ENCODE peak calls at places on chromosomes 2 and 18, in six cellular contexts. One of them, this sample, is unnamed.

GRCh38 chr2:192960945-192961344 is 766.2 kb upstream of the TMEFF2 start:
- ATAC-seq in HCT116: no peak
- ATAC-seq in HepG2: no peak
- ATAC-seq in Panc1: no peak
- ATAC-seq in GM12878: no peak
- ATAC-seq in upper lobe of left lung: no peak
- ATAC-seq in this sample: no peak

GRCh38 chr18:47754311-47755101 is 176.0 kb downstream of the SMAD2 start:
- ATAC-seq in HCT116: peak
- ATAC-seq in HepG2: peak
- ATAC-seq in Panc1: peak
- ATAC-seq in GM12878: peak
- ATAC-seq in upper lobe of left lung: peak
- ATAC-seq in this sample: no peak

GRCh38 chr2:16664052-16664731 is 1.4 kb downstream of the CYRIA start:
- ATAC-seq in HCT116: no peak
- ATAC-seq in HepG2: no peak
- ATAC-seq in Panc1: no peak
- ATAC-seq in GM12878: peak
- ATAC-seq in upper lobe of left lung: peak
- ATAC-seq in this sample: peak

GRCh38 chr18:61173579-61173978 is 159.7 kb upstream of the CDH20 start:
- ATAC-seq in HCT116: no peak
- ATAC-seq in HepG2: no peak
- ATAC-seq in Panc1: no peak
- ATAC-seq in GM12878: no peak
- ATAC-seq in upper lobe of left lung: no peak
- ATAC-seq in this sample: no peak

GRCh38 chr2:177313162-177313781 is 48.7 kb upstream of the NFE2L2 start:
- ATAC-seq in HCT116: no peak
- ATAC-seq in HepG2: no peak
- ATAC-seq in Panc1: peak
- ATAC-seq in GM12878: no peak
- ATAC-seq in upper lobe of left lung: no peak
- ATAC-seq in this sample: no peak

GRCh38 chr2:231321021-231321420 is 74.5 kb upstream of the B3GNT7 start:
- ATAC-seq in HCT116: no peak
- ATAC-seq in HepG2: no peak
- ATAC-seq in Panc1: no peak
- ATAC-seq in GM12878: no peak
- ATAC-seq in upper lobe of left lung: peak
- ATAC-seq in this sample: peak

GRCh38 chr2:6978991-6979390 is 61.8 kb downstream of the RNF144A start:
- ATAC-seq in HCT116: no peak
- ATAC-seq in HepG2: no peak
- ATAC-seq in Panc1: no peak
- ATAC-seq in GM12878: no peak
- ATAC-seq in upper lobe of left lung: no peak
- ATAC-seq in this sample: no peak

GRCh38 chr18:42051411-42051810 is 96.4 kb downstream of the PIK3C3 start:
- ATAC-seq in HCT116: no peak
- ATAC-seq in HepG2: no peak
- ATAC-seq in Panc1: no peak
- ATAC-seq in GM12878: no peak
- ATAC-seq in upper lobe of left lung: no peak
- ATAC-seq in this sample: no peak

GRCh38 chr18:75036941-75037516 is 171.9 kb downstream of the PTGR3 start:
- ATAC-seq in HCT116: no peak
- ATAC-seq in HepG2: no peak
- ATAC-seq in Panc1: no peak
- ATAC-seq in GM12878: no peak
- ATAC-seq in upper lobe of left lung: no peak
- ATAC-seq in this sample: no peak

GRCh38 chr18:62287753-62288668 is 37.1 kb upstream of the TNFRSF11A start:
- ATAC-seq in HCT116: no peak
- ATAC-seq in HepG2: peak
- ATAC-seq in Panc1: no peak
- ATAC-seq in GM12878: peak
- ATAC-seq in upper lobe of left lung: no peak
- ATAC-seq in this sample: no peak

GRCh38 chr2:56860991-56861390 is 677.2 kb downstream of the CCDC85A start:
- ATAC-seq in HCT116: no peak
- ATAC-seq in HepG2: no peak
- ATAC-seq in Panc1: no peak
- ATAC-seq in GM12878: no peak
- ATAC-seq in upper lobe of left lung: no peak
- ATAC-seq in this sample: no peak

GRCh38 chr18:50829644-50830043 is 9.8 kb upstream of the MRO start:
- ATAC-seq in HCT116: no peak
- ATAC-seq in HepG2: no peak
- ATAC-seq in Panc1: no peak
- ATAC-seq in GM12878: no peak
- ATAC-seq in upper lobe of left lung: no peak
- ATAC-seq in this sample: no peak

GRCh38 chr18:74499633-74500032 is 3.5 kb downstream of the CNDP2 start:
- ATAC-seq in HCT116: no peak
- ATAC-seq in HepG2: no peak
- ATAC-seq in Panc1: no peak
- ATAC-seq in GM12878: peak
- ATAC-seq in upper lobe of left lung: peak
- ATAC-seq in this sample: no peak

GRCh38 chr2:236034974-236035373 is 133.2 kb downstream of the GBX2 start:
- ATAC-seq in HCT116: no peak
- ATAC-seq in HepG2: peak
- ATAC-seq in Panc1: no peak
- ATAC-seq in GM12878: no peak
- ATAC-seq in upper lobe of left lung: no peak
- ATAC-seq in this sample: no peak

GRCh38 chr2:119372778-119373568 is 6.2 kb downstream of the DBI start:
- ATAC-seq in HCT116: no peak
- ATAC-seq in HepG2: peak
- ATAC-seq in Panc1: peak
- ATAC-seq in GM12878: peak
- ATAC-seq in upper lobe of left lung: no peak
- ATAC-seq in this sample: no peak

GRCh38 chr18:75132931-75133525 is 75.9 kb downstream of the PTGR3 start:
- ATAC-seq in HCT116: no peak
- ATAC-seq in HepG2: no peak
- ATAC-seq in Panc1: peak
- ATAC-seq in GM12878: no peak
- ATAC-seq in upper lobe of left lung: no peak
- ATAC-seq in this sample: no peak

GRCh38 chr2:25270061-25270460 is 71.7 kb downstream of the DNMT3A start:
- ATAC-seq in HCT116: no peak
- ATAC-seq in HepG2: no peak
- ATAC-seq in Panc1: no peak
- ATAC-seq in GM12878: no peak
- ATAC-seq in upper lobe of left lung: no peak
- ATAC-seq in this sample: no peak

GRCh38 chr2:25274868-25275574 is 66.7 kb downstream of the DNMT3A start:
- ATAC-seq in HCT116: no peak
- ATAC-seq in HepG2: no peak
- ATAC-seq in Panc1: no peak
- ATAC-seq in GM12878: peak
- ATAC-seq in upper lobe of left lung: peak
- ATAC-seq in this sample: no peak

GRCh38 chr2:25276569-25277465 is 64.9 kb downstream of the DNMT3A start:
- ATAC-seq in HCT116: peak
- ATAC-seq in HepG2: no peak
- ATAC-seq in Panc1: no peak
- ATAC-seq in GM12878: peak
- ATAC-seq in upper lobe of left lung: peak
- ATAC-seq in this sample: peak

GRCh38 chr2:25275575-25275965 is 66.2 kb downstream of the DNMT3A start:
- ATAC-seq in HCT116: no peak
- ATAC-seq in HepG2: no peak
- ATAC-seq in Panc1: no peak
- ATAC-seq in GM12878: no peak
- ATAC-seq in upper lobe of left lung: no peak
- ATAC-seq in this sample: no peak

DNA sequence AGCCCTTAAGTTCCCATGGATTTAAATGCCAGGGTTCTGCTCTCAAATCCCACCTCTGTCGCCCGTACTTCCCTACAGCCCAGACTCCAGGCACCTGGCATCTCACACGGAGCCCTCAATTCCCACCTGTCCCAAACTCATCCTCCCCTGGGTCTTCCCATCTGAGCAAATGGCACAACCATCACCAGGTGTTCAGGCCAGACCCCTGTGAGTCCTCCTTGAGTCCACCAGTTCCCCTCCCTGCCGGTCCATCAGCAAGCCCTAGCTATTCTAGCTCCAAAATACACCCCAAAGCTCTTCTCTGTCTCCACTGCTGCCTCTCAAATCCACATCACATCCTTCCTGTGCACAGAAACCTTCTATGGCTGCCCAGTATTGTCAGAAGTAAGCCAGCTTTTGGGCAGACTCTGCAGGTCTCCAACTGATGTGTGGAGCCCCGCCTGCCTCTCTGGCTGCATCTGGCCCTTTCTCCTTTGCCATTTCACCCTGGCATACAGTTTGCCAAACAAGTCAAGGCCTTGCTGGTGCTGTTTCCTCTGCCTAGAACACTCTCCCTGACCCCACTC is 67.7 kb downstream of the DNMT3A start:
- ATAC-seq in HCT116: no peak
- ATAC-seq in HepG2: peak
- ATAC-seq in Panc1: no peak
- ATAC-seq in GM12878: peak
- ATAC-seq in upper lobe of left lung: no peak
- ATAC-seq in this sample: no peak
- TF ChIP-seq POLR2AphosphoS5 in HCT116: no peak
- TF ChIP-seq POLR2AphosphoS5 in HepG2: no peak
- TF ChIP-seq POLR2AphosphoS5 in Panc1: no peak
- TF ChIP-seq POLR2AphosphoS5 in GM12878: no peak
- TF ChIP-seq POLR2AphosphoS5 in upper lobe of left lung: no peak
- TF ChIP-seq POLR2AphosphoS5 in this sample: no peak

DNA sequence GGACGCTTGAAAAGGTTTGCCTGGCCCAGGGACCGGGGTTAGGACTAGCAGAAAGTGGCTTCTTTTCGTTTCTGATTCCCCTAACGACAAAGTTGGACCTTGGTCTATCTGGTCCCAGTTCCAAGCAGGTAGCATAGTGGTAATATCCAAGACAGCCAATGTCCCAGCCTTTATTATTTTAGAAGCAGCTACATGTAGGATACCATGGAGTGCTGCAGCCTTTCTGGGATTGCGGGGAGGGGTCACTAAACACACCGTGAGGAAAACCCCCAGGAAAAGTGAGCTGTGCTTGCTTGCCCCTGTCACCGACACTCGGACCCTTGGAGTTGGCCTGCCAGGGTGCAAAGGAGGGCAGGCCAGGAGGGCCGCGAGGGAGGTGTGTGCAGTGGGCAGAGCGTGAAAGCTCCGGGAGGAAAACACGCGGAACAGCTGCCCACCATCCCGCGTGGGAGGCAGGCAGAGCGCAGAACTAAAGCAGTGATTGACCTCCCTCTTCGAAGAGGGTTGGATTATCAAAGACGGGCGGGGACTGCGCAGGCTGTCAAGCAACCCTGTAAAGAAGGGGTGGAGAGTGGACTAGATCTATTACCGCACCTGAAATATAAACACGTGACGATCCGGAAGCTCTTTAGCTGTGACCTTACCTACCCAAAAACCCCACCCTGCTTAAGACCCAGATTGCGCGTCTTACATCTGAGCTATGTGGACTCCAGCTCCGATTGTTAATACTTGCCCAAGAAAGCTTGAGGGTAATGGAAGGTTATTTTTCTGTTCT is 624 bp upstream of the MAP4K3 start:
- ATAC-seq in HCT116: peak
- ATAC-seq in HepG2: peak
- ATAC-seq in Panc1: peak
- ATAC-seq in GM12878: peak
- ATAC-seq in upper lobe of left lung: peak
- ATAC-seq in this sample: peak
- TF ChIP-seq POLR2AphosphoS5 in HCT116: peak
- TF ChIP-seq POLR2AphosphoS5 in HepG2: peak
- TF ChIP-seq POLR2AphosphoS5 in Panc1: no peak
- TF ChIP-seq POLR2AphosphoS5 in GM12878: peak
- TF ChIP-seq POLR2AphosphoS5 in upper lobe of left lung: peak
- TF ChIP-seq POLR2AphosphoS5 in this sample: peak

GRCh38 chr2:160407393-160408204 is 86.0 kb downstream of the RBMS1 start:
- ATAC-seq in HCT116: peak
- ATAC-seq in HepG2: peak
- ATAC-seq in Panc1: peak
- ATAC-seq in GM12878: peak
- ATAC-seq in upper lobe of left lung: peak
- ATAC-seq in this sample: peak
- TF ChIP-seq POLR2AphosphoS5 in HCT116: peak
- TF ChIP-seq POLR2AphosphoS5 in HepG2: no peak
- TF ChIP-seq POLR2AphosphoS5 in Panc1: peak
- TF ChIP-seq POLR2AphosphoS5 in GM12878: no peak
- TF ChIP-seq POLR2AphosphoS5 in upper lobe of left lung: peak
- TF ChIP-seq POLR2AphosphoS5 in this sample: peak

GRCh38 chr2:202091476-202091875 is 18.4 kb downstream of the KIAA2012 start:
- ATAC-seq in HCT116: no peak
- ATAC-seq in HepG2: no peak
- ATAC-seq in Panc1: no peak
- ATAC-seq in GM12878: no peak
- ATAC-seq in upper lobe of left lung: peak
- ATAC-seq in this sample: no peak
- TF ChIP-seq POLR2AphosphoS5 in HCT116: no peak
- TF ChIP-seq POLR2AphosphoS5 in HepG2: no peak
- TF ChIP-seq POLR2AphosphoS5 in Panc1: no peak
- TF ChIP-seq POLR2AphosphoS5 in GM12878: no peak
- TF ChIP-seq POLR2AphosphoS5 in upper lobe of left lung: no peak
- TF ChIP-seq POLR2AphosphoS5 in this sample: peak

GRCh38 chr2:8821276-8822217 is 15.9 kb downstream of the KIDINS220 start:
- ATAC-seq in HCT116: no peak
- ATAC-seq in HepG2: peak
- ATAC-seq in Panc1: no peak
- ATAC-seq in GM12878: no peak
- ATAC-seq in upper lobe of left lung: peak
- ATAC-seq in this sample: peak
- TF ChIP-seq POLR2AphosphoS5 in HCT116: no peak
- TF ChIP-seq POLR2AphosphoS5 in HepG2: no peak
- TF ChIP-seq POLR2AphosphoS5 in Panc1: no peak
- TF ChIP-seq POLR2AphosphoS5 in GM12878: no peak
- TF ChIP-seq POLR2AphosphoS5 in upper lobe of left lung: peak
- TF ChIP-seq POLR2AphosphoS5 in this sample: peak

DNA sequence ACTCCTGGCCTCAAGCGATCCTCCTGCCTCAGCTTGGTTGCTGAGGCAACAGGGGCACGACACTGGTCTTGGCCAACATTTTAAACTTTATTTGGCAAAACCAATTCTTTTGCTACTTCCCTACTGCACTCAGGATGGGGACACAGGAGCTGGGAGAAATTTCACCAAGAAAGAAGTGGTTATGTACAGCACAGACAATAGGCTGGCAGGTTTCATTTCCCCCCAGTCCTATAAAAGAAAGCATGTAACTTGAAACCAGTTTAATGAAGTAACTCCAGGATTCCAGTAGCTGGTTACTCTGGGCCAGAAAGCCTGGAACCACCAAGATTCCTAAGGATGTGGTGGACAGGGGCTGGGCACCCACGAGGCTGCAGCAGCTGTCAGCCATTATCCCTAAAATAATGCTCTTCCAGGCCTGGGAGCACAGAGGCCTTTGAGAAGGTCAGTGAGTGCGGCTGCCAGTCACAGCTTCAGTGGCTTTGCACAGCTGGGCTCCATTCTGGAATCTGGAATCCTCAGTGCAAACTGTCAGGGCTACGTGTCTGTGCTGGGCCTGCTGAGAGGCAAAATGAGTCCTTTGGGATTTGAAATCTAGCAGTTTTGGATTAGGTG is 142.3 kb upstream of the ITGA6 start:
- ATAC-seq in HCT116: peak
- ATAC-seq in HepG2: peak
- ATAC-seq in Panc1: peak
- ATAC-seq in GM12878: no peak
- ATAC-seq in upper lobe of left lung: peak
- ATAC-seq in this sample: peak
- TF ChIP-seq POLR2AphosphoS5 in HCT116: no peak
- TF ChIP-seq POLR2AphosphoS5 in HepG2: no peak
- TF ChIP-seq POLR2AphosphoS5 in Panc1: no peak
- TF ChIP-seq POLR2AphosphoS5 in GM12878: no peak
- TF ChIP-seq POLR2AphosphoS5 in upper lobe of left lung: no peak
- TF ChIP-seq POLR2AphosphoS5 in this sample: no peak

GRCh38 chr2:130156624-130157004 is 11.7 kb upstream of the CCDC74B start:
- ATAC-seq in HCT116: peak
- ATAC-seq in HepG2: no peak
- ATAC-seq in Panc1: no peak
- ATAC-seq in GM12878: no peak
- ATAC-seq in upper lobe of left lung: no peak
- ATAC-seq in this sample: no peak
- TF ChIP-seq POLR2AphosphoS5 in HCT116: no peak
- TF ChIP-seq POLR2AphosphoS5 in HepG2: no peak
- TF ChIP-seq POLR2AphosphoS5 in Panc1: no peak
- TF ChIP-seq POLR2AphosphoS5 in GM12878: no peak
- TF ChIP-seq POLR2AphosphoS5 in upper lobe of left lung: no peak
- TF ChIP-seq POLR2AphosphoS5 in this sample: no peak

This sample was measured in gastroesophageal sphincter.